ENCODE peak calls at places on chromosomes 11 and 22, in six cellular contexts. B, Z, S, T, R and I are unnamed samples.

GRCh38 chr11:71147331-71147730 is 105.0 kb downstream of the SHANK2 start:
- DNase-seq in B (no peak), S (no peak), Z (no peak), R (no peak), T (no peak), I (no peak)

GRCh38 chr11:89491141-89491690 is at the start of gene NOX4:
- DNase-seq in S (no peak), B (peak; percentile 76), Z (no peak), R (peak; percentile 31), T (peak; percentile 66), I (peak; percentile 66)

GRCh38 chr11:68890490-68891231 is 13.0 kb downstream of the MRPL21 start:
- DNase-seq in S (no peak), Z (no peak), T (peak; percentile 92), R (peak; percentile 86), B (peak; percentile 97), I (peak; percentile 79)

GRCh38 chr22:44622147-44622427 is 79.9 kb upstream of the PRR5 start:
- DNase-seq in R (no peak), S (peak; percentile 28), Z (no peak), B (no peak), T (no peak), I (no peak)

GRCh38 chr22:49997932-49998717 is 14.4 kb downstream of the IL17REL start:
- DNase-seq in B (no peak), Z (no peak), S (no peak), T (peak; percentile 30), R (no peak), I (no peak)

GRCh38 chr11:924406-925157 is 1.1 kb upstream of the AP2A2 start:
- DNase-seq in R (no peak), B (no peak), Z (no peak), S (no peak), T (peak; percentile 63), I (no peak)

GRCh38 chr22:17785185-17786184 is 11.2 kb upstream of the BID start:
- DNase-seq in Z (peak; percentile 33), T (peak; percentile 83), B (no peak), S (peak; percentile 92), R (no peak), I (peak; percentile 38)

GRCh38 chr22:22424210-22424800 is 84.2 kb downstream of the ZNF280B start:
- DNase-seq in Z (no peak), S (no peak), R (no peak), T (no peak), B (no peak), I (no peak)

GRCh38 chr11:118320515-118320914 is 16.0 kb downstream of the CD3E start:
- DNase-seq in R (no peak), B (no peak), Z (no peak), T (no peak), S (no peak), I (no peak)

GRCh38 chr11:41382927-41383326 is 76.5 kb downstream of the LRRC4C start:
- DNase-seq in S (no peak), R (peak; percentile 1), T (no peak), Z (no peak), B (peak; percentile 21), I (no peak)

GRCh38 chr22:25375683-25376082 is 156.2 kb downstream of the CRYBB2 start:
- DNase-seq in T (no peak), R (no peak), Z (no peak), B (no peak), S (no peak), I (no peak)

GRCh38 chr11:63165710-63166310 is 21.8 kb upstream of the SLC22A24 start:
- DNase-seq in B (no peak), S (no peak), Z (no peak), T (no peak), R (no peak), I (no peak)

GRCh38 chr11:64874308-64874707 is 4.1 kb downstream of the EHD1 start:
- DNase-seq in S (no peak), B (peak; percentile 52), R (no peak), Z (no peak), T (no peak), I (no peak)

GRCh38 chr22:40107244-40107643 is 70.5 kb upstream of the TNRC6B start:
- DNase-seq in Z (no peak), T (no peak), B (no peak), S (no peak), R (peak; percentile 33), I (peak; percentile 5)

GRCh38 chr11:104011031-104011430 is 25.4 kb upstream of the DDI1 start:
- DNase-seq in S (no peak), R (peak; percentile 26), T (no peak), Z (no peak), B (no peak), I (no peak)

GRCh38 chr11:62974848-62975522 is 9.8 kb downstream of the SLC22A6 start:
- DNase-seq in S (peak; percentile 66), B (no peak), R (peak; percentile 10), Z (no peak), T (peak; percentile 72), I (peak; percentile 32)

GRCh38 chr22:43855431-43855830 is 6.9 kb downstream of the SULT4A1 start:
- DNase-seq in S (no peak), T (no peak), Z (no peak), R (no peak), B (no peak), I (no peak)

GRCh38 chr11:6248248-6248647 is 9.4 kb downstream of the CNGA4 start:
- DNase-seq in Z (no peak), R (peak; percentile 95), B (no peak), T (no peak), S (no peak), I (peak; percentile 89)

GRCh38 chr22:46373166-46373565 is 37.7 kb downstream of the TRMU start:
- DNase-seq in S (no peak), B (no peak), T (no peak), Z (no peak), R (no peak), I (no peak)

GRCh38 chr11:120172054-120172881 is 34.4 kb upstream of the TRIM29 start:
- DNase-seq in R (peak; percentile 72), S (peak; percentile 64), T (peak; percentile 80), B (peak; percentile 40), Z (no peak), I (peak; percentile 67)

GRCh38 chr11:102007567-102008437 is 39.4 kb upstream of the CFAP300 start:
- DNase-seq in T (no peak), B (peak; percentile 79), R (peak; percentile 70), S (peak; percentile 44), Z (no peak), I (peak; percentile 71)

GRCh38 chr11:41788177-41788576 is 328.7 kb upstream of the LRRC4C start:
- DNase-seq in B (no peak), R (no peak), T (no peak), S (no peak), Z (no peak), I (no peak)

GRCh38 chr11:134244593-134244992 is 8.6 kb downstream of the THYN1 start:
- DNase-seq in S (peak; percentile 28), Z (no peak), T (no peak), R (no peak), B (no peak), I (peak; percentile 45)

GRCh38 chr11:108559904-108560303 is 33.7 kb downstream of the EXPH5 start:
- DNase-seq in S (no peak), T (no peak), R (peak; percentile 76), B (peak; percentile 75), Z (no peak), I (peak; percentile 62)

GRCh38 chr11:44229003-44229570 is 80.9 kb downstream of the ALX4 start:
- DNase-seq in T (no peak), B (no peak), R (no peak), S (no peak), Z (no peak), I (no peak)

GRCh38 chr22:37273126-37273845 is 9.0 kb upstream of the CYTH4 start:
- DNase-seq in S (no peak), T (no peak), Z (no peak), R (peak; percentile 70), B (peak; percentile 68), I (peak; percentile 61)

GRCh38 chr22:50016988-50017700 is 4.6 kb upstream of the IL17REL start:
- DNase-seq in Z (peak; percentile 38), R (no peak), T (peak; percentile 13), S (peak; percentile 79), B (no peak), I (no peak)

GRCh38 chr11:75011872-75012271 is 23.1 kb downstream of the NEU3 start:
- DNase-seq in R (no peak), T (no peak), Z (no peak), S (no peak), B (no peak), I (no peak)

GRCh38 chr11:47523491-47524199 is 29.3 kb downstream of the CELF1 start:
- DNase-seq in T (no peak), R (peak; percentile 78), S (peak; percentile 48), B (peak; percentile 87), Z (no peak), I (peak; percentile 82)

GRCh38 chr22:48953103-48953720 is 874.5 kb downstream of the BRD1 start:
- DNase-seq in T (no peak), Z (no peak), R (no peak), S (no peak), B (no peak), I (no peak)

GRCh38 chr11:119540370-119541125 is 117.6 kb upstream of the THY1 start:
- DNase-seq in R (no peak), T (no peak), B (no peak), S (no peak), Z (no peak), I (no peak)

GRCh38 chr11:128915148-128915519 is 24.0 kb downstream of the KCNJ5 start:
- DNase-seq in R (no peak), B (no peak), Z (no peak), T (no peak), S (no peak), I (no peak)

GRCh38 chr11:108647701-108648527 is 17.0 kb upstream of the DDX10 start:
- DNase-seq in R (peak; percentile 92), T (peak; percentile 81), Z (peak; percentile 26), S (peak; percentile 53), B (peak; percentile 85), I (peak; percentile 88)

GRCh38 chr11:13277719-13278619 is at the start of gene BMAL1:
- DNase-seq in T (peak; percentile 80), R (peak; percentile 14), Z (peak; percentile 23), B (peak; percentile 10), S (peak; percentile 40), I (peak; percentile 14)

GRCh38 chr11:120316880-120317688 is 8.0 kb upstream of the TLCD5 start:
- DNase-seq in Z (no peak), S (peak; percentile 82), T (peak; percentile 75), B (no peak), R (peak; percentile 87), I (peak; percentile 68)

GRCh38 chr11:57224537-57224936 is 12.5 kb downstream of the APLNR start:
- DNase-seq in S (no peak), R (peak; percentile 13), T (no peak), Z (no peak), B (no peak), I (peak; percentile 36)

GRCh38 chr11:69943066-69943465 is 123.8 kb upstream of the FGF3 start:
- DNase-seq in B (no peak), S (peak; percentile 63), R (peak; percentile 14), T (peak; percentile 24), Z (no peak), I (no peak)